ENCODE peak calls at places on chromosomes 11 and 22, in ten cellular contexts. One of them, this sample, is unnamed.
A peak's percentile ranks its signal among the peaks of the same experiment; 100 is the strongest.

GRCh38 chr11:67561971-67562560 is 21.5 kb upstream of the GSTP1 start:
- DNase-seq in colonic mucosa: no peak
- DNase-seq in glutamatergic neuron: no peak
- DNase-seq in neural crest cell: no peak
- DNase-seq in fibroblast of villous mesenchyme: peak; percentile 10
- DNase-seq in OCI-LY7: no peak
- DNase-seq in GM23338: no peak
- DNase-seq in psoas muscle: no peak
- DNase-seq in tibial artery: no peak
- DNase-seq in esophagus muscularis mucosa: no peak
- DNase-seq in this sample: peak; percentile 76

GRCh38 chr11:128290106-128290840 is 297.1 kb downstream of the ETS1 start:
- DNase-seq in OCI-LY7: peak; percentile 92
- DNase-seq in glutamatergic neuron: peak; percentile 44
- DNase-seq in psoas muscle: peak; percentile 34
- DNase-seq in colonic mucosa: peak; percentile 80
- DNase-seq in fibroblast of villous mesenchyme: peak; percentile 91
- DNase-seq in GM23338: peak; percentile 82
- DNase-seq in neural crest cell: peak; percentile 55
- DNase-seq in esophagus muscularis mucosa: no peak
- DNase-seq in tibial artery: peak; percentile 67
- DNase-seq in this sample: peak; percentile 70

GRCh38 chr11:47946682-47947575 is 33.4 kb upstream of the PTPRJ start:
- DNase-seq in colonic mucosa: peak; percentile 82
- DNase-seq in glutamatergic neuron: no peak
- DNase-seq in neural crest cell: no peak
- DNase-seq in OCI-LY7: no peak
- DNase-seq in GM23338: peak; percentile 40
- DNase-seq in psoas muscle: peak; percentile 86
- DNase-seq in esophagus muscularis mucosa: peak; percentile 92
- DNase-seq in tibial artery: peak; percentile 87
- DNase-seq in fibroblast of villous mesenchyme: peak; percentile 92
- DNase-seq in this sample: no peak

GRCh38 chr22:24429411-24430365 is 2.3 kb downstream of the ADORA2A start:
- DNase-seq in OCI-LY7: peak; percentile 86
- DNase-seq in neural crest cell: peak; percentile 38
- DNase-seq in glutamatergic neuron: peak; percentile 80
- DNase-seq in esophagus muscularis mucosa: no peak
- DNase-seq in colonic mucosa: no peak
- DNase-seq in fibroblast of villous mesenchyme: no peak
- DNase-seq in GM23338: peak; percentile 58
- DNase-seq in tibial artery: no peak
- DNase-seq in psoas muscle: no peak
- DNase-seq in this sample: peak; percentile 81

GRCh38 chr11:19723572-19724342 is 11.1 kb downstream of the NAV2 start:
- DNase-seq in psoas muscle: peak; percentile 37
- DNase-seq in esophagus muscularis mucosa: no peak
- DNase-seq in tibial artery: peak; percentile 83
- DNase-seq in OCI-LY7: no peak
- DNase-seq in glutamatergic neuron: peak; percentile 41
- DNase-seq in neural crest cell: no peak
- DNase-seq in GM23338: no peak
- DNase-seq in fibroblast of villous mesenchyme: peak; percentile 42
- DNase-seq in colonic mucosa: no peak
- DNase-seq in this sample: no peak

GRCh38 chr11:33291004-33291777 is 34.0 kb downstream of the HIPK3 start:
- DNase-seq in esophagus muscularis mucosa: no peak
- DNase-seq in neural crest cell: no peak
- DNase-seq in colonic mucosa: no peak
- DNase-seq in psoas muscle: no peak
- DNase-seq in fibroblast of villous mesenchyme: peak; percentile 85
- DNase-seq in glutamatergic neuron: no peak
- DNase-seq in tibial artery: no peak
- DNase-seq in GM23338: no peak
- DNase-seq in OCI-LY7: no peak
- DNase-seq in this sample: peak; percentile 42

GRCh38 chr11:123033895-123034294 is 28.0 kb downstream of the HSPA8 start:
- DNase-seq in tibial artery: no peak
- DNase-seq in glutamatergic neuron: no peak
- DNase-seq in fibroblast of villous mesenchyme: no peak
- DNase-seq in psoas muscle: no peak
- DNase-seq in colonic mucosa: no peak
- DNase-seq in esophagus muscularis mucosa: no peak
- DNase-seq in GM23338: peak; percentile 41
- DNase-seq in neural crest cell: no peak
- DNase-seq in OCI-LY7: no peak
- DNase-seq in this sample: no peak

GRCh38 chr22:48823941-48824340 is 1003.7 kb downstream of the BRD1 start:
- DNase-seq in esophagus muscularis mucosa: no peak
- DNase-seq in glutamatergic neuron: no peak
- DNase-seq in colonic mucosa: no peak
- DNase-seq in OCI-LY7: no peak
- DNase-seq in GM23338: no peak
- DNase-seq in tibial artery: peak; percentile 16
- DNase-seq in neural crest cell: no peak
- DNase-seq in psoas muscle: no peak
- DNase-seq in fibroblast of villous mesenchyme: no peak
- DNase-seq in this sample: no peak

GRCh38 chr11:47464479-47464878 is 15.5 kb upstream of the RAPSN start:
- DNase-seq in colonic mucosa: no peak
- DNase-seq in neural crest cell: no peak
- DNase-seq in GM23338: peak; percentile 59
- DNase-seq in fibroblast of villous mesenchyme: peak; percentile 45
- DNase-seq in esophagus muscularis mucosa: no peak
- DNase-seq in OCI-LY7: no peak
- DNase-seq in tibial artery: peak; percentile 15
- DNase-seq in psoas muscle: no peak
- DNase-seq in glutamatergic neuron: peak; percentile 76
- DNase-seq in this sample: no peak

GRCh38 chr22:21009638-21010425 is 5.1 kb upstream of the P2RX6 start:
- DNase-seq in OCI-LY7: peak; percentile 62
- DNase-seq in colonic mucosa: peak; percentile 30
- DNase-seq in tibial artery: no peak
- DNase-seq in neural crest cell: peak; percentile 28
- DNase-seq in GM23338: peak; percentile 83
- DNase-seq in glutamatergic neuron: no peak
- DNase-seq in psoas muscle: no peak
- DNase-seq in esophagus muscularis mucosa: no peak
- DNase-seq in fibroblast of villous mesenchyme: peak; percentile 68
- DNase-seq in this sample: no peak

GRCh38 chr11:116696381-116696941 is 76.3 kb downstream of the BUD13 start:
- DNase-seq in glutamatergic neuron: no peak
- DNase-seq in colonic mucosa: peak; percentile 22
- DNase-seq in psoas muscle: no peak
- DNase-seq in neural crest cell: no peak
- DNase-seq in esophagus muscularis mucosa: peak; percentile 90
- DNase-seq in OCI-LY7: no peak
- DNase-seq in GM23338: no peak
- DNase-seq in fibroblast of villous mesenchyme: no peak
- DNase-seq in tibial artery: peak; percentile 44
- DNase-seq in this sample: no peak

GRCh38 chr11:47254381-47254780 is 3.4 kb upstream of the NR1H3 start:
- DNase-seq in tibial artery: peak; percentile 77
- DNase-seq in esophagus muscularis mucosa: no peak
- DNase-seq in OCI-LY7: no peak
- DNase-seq in colonic mucosa: no peak
- DNase-seq in GM23338: no peak
- DNase-seq in fibroblast of villous mesenchyme: peak; percentile 61
- DNase-seq in glutamatergic neuron: no peak
- DNase-seq in neural crest cell: no peak
- DNase-seq in psoas muscle: peak; percentile 23
- DNase-seq in this sample: no peak

GRCh38 chr11:28142724-28143123 is 34.5 kb downstream of the METTL15 start:
- DNase-seq in OCI-LY7: no peak
- DNase-seq in psoas muscle: no peak
- DNase-seq in esophagus muscularis mucosa: no peak
- DNase-seq in tibial artery: no peak
- DNase-seq in GM23338: no peak
- DNase-seq in glutamatergic neuron: no peak
- DNase-seq in colonic mucosa: no peak
- DNase-seq in neural crest cell: no peak
- DNase-seq in fibroblast of villous mesenchyme: no peak
- DNase-seq in this sample: no peak

GRCh38 chr11:28137832-28138231 is 29.6 kb downstream of the METTL15 start:
- DNase-seq in tibial artery: no peak
- DNase-seq in psoas muscle: no peak
- DNase-seq in fibroblast of villous mesenchyme: no peak
- DNase-seq in GM23338: peak; percentile 42
- DNase-seq in colonic mucosa: no peak
- DNase-seq in OCI-LY7: no peak
- DNase-seq in esophagus muscularis mucosa: no peak
- DNase-seq in neural crest cell: no peak
- DNase-seq in glutamatergic neuron: no peak
- DNase-seq in this sample: no peak

GRCh38 chr11:28140689-28141455 is 32.7 kb downstream of the METTL15 start:
- DNase-seq in OCI-LY7: peak; percentile 2
- DNase-seq in GM23338: no peak
- DNase-seq in colonic mucosa: no peak
- DNase-seq in neural crest cell: no peak
- DNase-seq in psoas muscle: no peak
- DNase-seq in glutamatergic neuron: no peak
- DNase-seq in fibroblast of villous mesenchyme: no peak
- DNase-seq in tibial artery: no peak
- DNase-seq in esophagus muscularis mucosa: no peak
- DNase-seq in this sample: no peak

GRCh38 chr11:28144808-28145207 is 36.6 kb downstream of the METTL15 start:
- DNase-seq in neural crest cell: no peak
- DNase-seq in fibroblast of villous mesenchyme: peak; percentile 7
- DNase-seq in OCI-LY7: peak; percentile 13
- DNase-seq in psoas muscle: no peak
- DNase-seq in colonic mucosa: no peak
- DNase-seq in glutamatergic neuron: no peak
- DNase-seq in tibial artery: no peak
- DNase-seq in esophagus muscularis mucosa: no peak
- DNase-seq in GM23338: no peak
- DNase-seq in this sample: no peak

DNA sequence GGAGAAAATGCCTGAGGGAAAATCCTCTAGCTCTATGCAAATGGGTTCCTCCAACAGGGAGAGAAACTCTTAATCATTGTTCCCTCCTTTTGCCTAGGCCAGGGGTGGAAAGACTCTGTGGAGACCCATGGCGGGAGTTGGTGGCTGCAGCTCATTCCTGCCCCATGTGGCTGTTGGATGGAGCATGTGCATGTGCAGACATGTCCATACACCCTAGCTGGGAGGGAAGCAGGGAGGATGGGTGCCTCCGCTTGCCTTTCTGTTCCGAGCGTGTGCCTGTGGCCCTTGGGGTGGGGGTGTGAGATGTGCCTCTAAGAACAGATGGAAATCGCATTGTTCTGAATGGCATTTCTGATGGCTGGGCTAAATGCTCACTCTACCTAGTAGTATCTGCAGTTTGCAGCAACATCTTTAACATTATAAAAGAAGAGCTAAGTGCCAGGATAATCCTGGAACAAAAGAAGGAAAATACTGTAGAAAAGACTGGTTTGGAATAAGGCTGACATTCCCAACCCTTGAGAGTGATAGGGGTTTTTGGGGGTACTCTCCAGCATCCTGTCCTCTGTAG is 31.7 kb downstream of the METTL15 start:
- DNase-seq in colonic mucosa: no peak
- DNase-seq in tibial artery: no peak
- DNase-seq in neural crest cell: no peak
- DNase-seq in GM23338: no peak
- DNase-seq in glutamatergic neuron: no peak
- DNase-seq in psoas muscle: no peak
- DNase-seq in OCI-LY7: no peak
- DNase-seq in fibroblast of villous mesenchyme: no peak
- DNase-seq in esophagus muscularis mucosa: no peak
- DNase-seq in this sample: no peak
- TF ChIP-seq CTCF in colonic mucosa: no peak
- TF ChIP-seq CTCF in tibial artery: no peak
- TF ChIP-seq CTCF in neural crest cell: no peak
- TF ChIP-seq CTCF in GM23338: no peak
- TF ChIP-seq CTCF in glutamatergic neuron: no peak
- TF ChIP-seq CTCF in psoas muscle: no peak
- TF ChIP-seq CTCF in OCI-LY7: no peak
- TF ChIP-seq CTCF in fibroblast of villous mesenchyme: no peak
- TF ChIP-seq CTCF in esophagus muscularis mucosa: no peak
- TF ChIP-seq CTCF in this sample: no peak

DNA sequence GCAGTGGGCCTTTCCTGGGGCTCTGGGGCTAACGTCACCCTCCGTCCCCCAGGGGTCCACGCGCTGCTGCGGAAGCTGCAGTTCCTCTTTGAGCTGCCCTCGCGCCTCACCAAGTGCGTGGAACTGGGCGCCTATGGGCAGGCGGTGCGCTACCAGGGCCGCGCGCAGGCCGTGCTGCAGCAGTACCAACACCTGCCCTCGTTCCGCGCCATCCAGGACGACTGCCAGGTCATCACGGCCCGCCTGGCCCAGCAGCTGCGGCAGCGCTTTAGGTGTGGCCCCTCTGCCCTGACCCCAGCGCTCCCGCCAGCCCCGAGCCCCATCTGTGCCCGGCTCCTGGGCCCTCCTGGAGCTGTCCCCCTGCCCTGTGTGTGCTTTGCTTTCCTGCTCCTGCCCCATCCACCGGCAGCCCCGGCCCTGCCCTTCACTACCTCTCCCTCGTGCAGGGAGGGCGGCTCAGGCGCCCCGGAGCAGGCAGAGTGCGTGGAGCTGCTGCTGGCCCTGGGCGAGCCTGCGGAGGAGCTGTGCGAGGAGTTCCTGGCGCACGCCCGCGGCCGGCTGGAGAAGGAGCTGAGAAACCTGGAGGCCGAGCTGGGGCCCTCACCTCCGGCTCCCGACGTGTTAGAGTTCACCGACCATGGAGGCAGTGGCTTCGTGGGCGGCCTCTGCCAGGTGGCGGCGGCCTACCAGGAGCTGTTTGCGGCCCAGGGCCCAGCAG is 3.8 kb upstream of the TM7SF2 start:
- DNase-seq in GM23338: no peak
- DNase-seq in tibial artery: no peak
- DNase-seq in colonic mucosa: no peak
- DNase-seq in glutamatergic neuron: no peak
- DNase-seq in psoas muscle: no peak
- DNase-seq in OCI-LY7: no peak
- DNase-seq in neural crest cell: no peak
- DNase-seq in esophagus muscularis mucosa: no peak
- DNase-seq in fibroblast of villous mesenchyme: no peak
- DNase-seq in this sample: no peak
- TF ChIP-seq CTCF in GM23338: no peak
- TF ChIP-seq CTCF in tibial artery: no peak
- TF ChIP-seq CTCF in colonic mucosa: no peak
- TF ChIP-seq CTCF in glutamatergic neuron: no peak
- TF ChIP-seq CTCF in psoas muscle: no peak
- TF ChIP-seq CTCF in OCI-LY7: no peak
- TF ChIP-seq CTCF in neural crest cell: no peak
- TF ChIP-seq CTCF in esophagus muscularis mucosa: no peak
- TF ChIP-seq CTCF in fibroblast of villous mesenchyme: no peak
- TF ChIP-seq CTCF in this sample: no peak

GRCh38 chr11:93903989-93904388 is 53.6 kb upstream of the VSTM5 start:
- DNase-seq in glutamatergic neuron: no peak
- DNase-seq in colonic mucosa: no peak
- DNase-seq in tibial artery: no peak
- DNase-seq in neural crest cell: no peak
- DNase-seq in fibroblast of villous mesenchyme: no peak
- DNase-seq in esophagus muscularis mucosa: no peak
- DNase-seq in psoas muscle: no peak
- DNase-seq in OCI-LY7: no peak
- DNase-seq in GM23338: peak; percentile 40
- DNase-seq in this sample: no peak
- TF ChIP-seq CTCF in glutamatergic neuron: no peak
- TF ChIP-seq CTCF in colonic mucosa: no peak
- TF ChIP-seq CTCF in tibial artery: no peak
- TF ChIP-seq CTCF in neural crest cell: no peak
- TF ChIP-seq CTCF in fibroblast of villous mesenchyme: no peak
- TF ChIP-seq CTCF in esophagus muscularis mucosa: no peak
- TF ChIP-seq CTCF in psoas muscle: no peak
- TF ChIP-seq CTCF in OCI-LY7: no peak
- TF ChIP-seq CTCF in GM23338: peak; percentile 16
- TF ChIP-seq CTCF in this sample: no peak

GRCh38 chr11:22341582-22341919 is 3.4 kb downstream of the SLC17A6 start:
- DNase-seq in glutamatergic neuron: peak; percentile 73
- DNase-seq in fibroblast of villous mesenchyme: no peak
- DNase-seq in tibial artery: no peak
- DNase-seq in OCI-LY7: no peak
- DNase-seq in colonic mucosa: no peak
- DNase-seq in esophagus muscularis mucosa: no peak
- DNase-seq in psoas muscle: no peak
- DNase-seq in neural crest cell: no peak
- DNase-seq in GM23338: peak; percentile 63
- DNase-seq in this sample: no peak
- TF ChIP-seq CTCF in glutamatergic neuron: no peak
- TF ChIP-seq CTCF in fibroblast of villous mesenchyme: no peak
- TF ChIP-seq CTCF in tibial artery: no peak
- TF ChIP-seq CTCF in OCI-LY7: no peak
- TF ChIP-seq CTCF in colonic mucosa: no peak
- TF ChIP-seq CTCF in esophagus muscularis mucosa: no peak
- TF ChIP-seq CTCF in psoas muscle: no peak
- TF ChIP-seq CTCF in neural crest cell: no peak
- TF ChIP-seq CTCF in GM23338: no peak
- TF ChIP-seq CTCF in this sample: no peak

This sample was measured in GM20000.